ENCODE peak calls at places on chromosomes 7 and 10, in nine cellular contexts. Q is A172; F is ELR; I is psoas muscle; A is lung microvascular endothelial cell; R is astrocyte of the hippocampus; G is prostate gland; N is HT-29; O is stimulated activated CD4-positive, alpha-beta T cell treated with anti-CD3 and anti-CD28 coated beads, Interleukin-1b, Interleukin-23, amount 100 ng/mL, for 48 hours. S is an unnamed sample.

GRCh38 chr10:60989400-60989876 is 45.5 kb upstream of the RHOBTB1 start:
- DNase-seq in Q (peak; percentile 68), F (no peak), I (no peak), A (peak; percentile 11), R (no peak), G (no peak), N (peak; percentile 50), O (no peak), S (no peak)

GRCh38 chr10:124249812-124250432 is 156.5 kb upstream of the CHST15 start:
- DNase-seq in Q (no peak), F (peak; percentile 14), I (no peak), A (peak; percentile 6), R (no peak), G (no peak), N (peak; percentile 5), O (no peak), S (no peak)

GRCh38 chr10:51857326-51857725 is 157.9 kb upstream of the CSTF2T start:
- DNase-seq in Q (no peak), F (no peak), I (no peak), A (no peak), R (no peak), G (no peak), N (no peak), O (no peak), S (no peak)

GRCh38 chr7:151251926-151252835 is 3.7 kb upstream of the SMARCD3 start:
- DNase-seq in Q (peak; percentile 44), F (peak; percentile 62), I (peak; percentile 84), A (peak; percentile 55), R (peak; percentile 90), G (no peak), N (no peak), O (no peak), S (no peak)

GRCh38 chr10:24668247-24668646 is 55.4 kb downstream of the ARHGAP21 start:
- DNase-seq in Q (no peak), F (no peak), I (no peak), A (no peak), R (no peak), G (no peak), N (no peak), O (no peak), S (no peak)

GRCh38 chr7:159310457-159311171 is 165.9 kb upstream of the VIPR2 start:
- DNase-seq in Q (no peak), F (no peak), I (no peak), A (no peak), R (no peak), G (no peak), N (no peak), O (no peak), S (no peak)

GRCh38 chr7:51246258-51247245 is 70.1 kb downstream of the COBL start:
- DNase-seq in Q (no peak), F (no peak), I (peak; percentile 45), A (no peak), R (no peak), G (no peak), N (no peak), O (no peak), S (no peak)

GRCh38 chr7:100053201-100053600 is 3.6 kb downstream of the ZSCAN21 start:
- DNase-seq in Q (peak; percentile 78), F (peak; percentile 74), I (peak; percentile 32), A (peak; percentile 86), R (peak; percentile 59), G (peak; percentile 60), N (peak; percentile 93), O (peak; percentile 24), S (no peak)

GRCh38 chr7:149713731-149714068 is 59.7 kb downstream of the ZNF467 start:
- DNase-seq in Q (no peak), F (no peak), I (no peak), A (no peak), R (no peak), G (no peak), N (no peak), O (no peak), S (no peak)

GRCh38 chr7:41698114-41698513 is 4.8 kb downstream of the INHBA start:
- DNase-seq in Q (no peak), F (no peak), I (no peak), A (peak; percentile 58), R (no peak), G (no peak), N (no peak), O (no peak), S (no peak)

GRCh38 chr7:38369816-38370493 is 96.5 kb upstream of the TARP start:
- DNase-seq in Q (peak; percentile 91), F (peak; percentile 83), I (peak; percentile 87), A (peak; percentile 90), R (peak; percentile 90), G (peak; percentile 62), N (peak; percentile 82), O (peak; percentile 85), S (no peak)

GRCh38 chr7:28855538-28856217 is 102.5 kb downstream of the TRIL start:
- DNase-seq in Q (peak; percentile 99), F (peak; percentile 99), I (no peak), A (no peak), R (peak; percentile 93), G (no peak), N (no peak), O (no peak), S (no peak)

GRCh38 chr7:123769371-123769770 is 20.6 kb upstream of the WASL start:
- DNase-seq in Q (peak; percentile 92), F (peak; percentile 67), I (peak; percentile 17), A (peak; percentile 78), R (peak; percentile 84), G (no peak), N (peak; percentile 38), O (no peak), S (no peak)

GRCh38 chr7:49852619-49853462 is 79.4 kb downstream of the VWC2 start:
- DNase-seq in Q (peak; percentile 44), F (peak; percentile 15), I (no peak), A (peak; percentile 41), R (peak; percentile 71), G (peak; percentile 47), N (peak; percentile 67), O (peak; percentile 2), S (no peak)

GRCh38 chr10:84095821-84096497 is 43.4 kb upstream of the GHITM start:
- DNase-seq in Q (peak; percentile 30), F (no peak), I (peak; percentile 27), A (peak; percentile 73), R (peak; percentile 2), G (no peak), N (no peak), O (no peak), S (no peak)

GRCh38 chr7:4838626-4839334 is 23.1 kb downstream of the PAPOLB start:
- DNase-seq in Q (no peak), F (no peak), I (no peak), A (no peak), R (no peak), G (no peak), N (no peak), O (no peak), S (no peak)

GRCh38 chr10:124744047-124744687 is at the start of gene FAM53B:
- DNase-seq in Q (peak; percentile 8), F (peak; percentile 84), I (peak; percentile 91), A (peak; percentile 83), R (peak; percentile 94), G (peak; percentile 80), N (peak; percentile 83), O (peak; percentile 73), S (no peak)

GRCh38 chr7:35548291-35548690 is 146.6 kb downstream of the HERPUD2 start:
- DNase-seq in Q (no peak), F (no peak), I (no peak), A (no peak), R (no peak), G (no peak), N (no peak), O (no peak), S (no peak)

GRCh38 chr7:75042299-75042698 is 31.3 kb downstream of the RCC1L start:
- DNase-seq in Q (no peak), F (no peak), I (peak; percentile 58), A (no peak), R (no peak), G (no peak), N (no peak), O (no peak), S (no peak)

GRCh38 chr7:131691454-131692130 is 135.2 kb upstream of the PODXL start:
- DNase-seq in Q (no peak), F (no peak), I (no peak), A (no peak), R (no peak), G (no peak), N (no peak), O (no peak), S (no peak)

GRCh38 chr7:1794888-1795542 is 124.9 kb downstream of the ELFN1 start:
- DNase-seq in Q (no peak), F (peak; percentile 47), I (no peak), A (no peak), R (no peak), G (no peak), N (no peak), O (no peak), S (no peak)

GRCh38 chr10:2964632-2965296 is 102.6 kb upstream of the PFKP start:
- DNase-seq in Q (no peak), F (no peak), I (no peak), A (peak; percentile 15), R (peak; percentile 39), G (no peak), N (no peak), O (no peak), S (no peak)

GRCh38 chr7:40133561-40134427 is 628 bp downstream of the MPLKIP start:
- DNase-seq in Q (peak; percentile 27), F (peak; percentile 34), I (no peak), A (peak; percentile 19), R (peak; percentile 60), G (no peak), N (peak; percentile 50), O (no peak), S (no peak)

GRCh38 chr7:129262333-129262732 is 37.5 kb downstream of the AHCYL2 start:
- DNase-seq in Q (no peak), F (no peak), I (no peak), A (no peak), R (peak; percentile 88), G (no peak), N (no peak), O (no peak), S (no peak)

GRCh38 chr7:42736931-42737330 is 174.9 kb downstream of the C7orf25 start:
- DNase-seq in Q (no peak), F (peak; percentile 26), I (no peak), A (no peak), R (no peak), G (no peak), N (peak; percentile 53), O (no peak), S (no peak)